ENCODE peak calls at places on chromosomes 5 and 9, in seven cellular contexts. Q is tibial artery, I is fibroblast of lung, C is breast epithelium, P is transverse colon, E is upper lobe of left lung, G is ascending aorta. X is an unnamed sample.

GRCh38 chr5:133434336-133434735 is 178.0 kb downstream of the FSTL4 start:
- DNase-seq in E (no peak), Q (no peak), G (no peak), I (no peak), P (no peak), C (no peak), X (no peak)

GRCh38 chr5:75510417-75510835 is 1.0 kb downstream of the CERT1 start:
- DNase-seq in Q (no peak), C (peak; percentile 58), E (no peak), I (peak; percentile 49), G (peak; percentile 9), P (peak; percentile 43), X (no peak)

GRCh38 chr5:168023190-168023589 is 268.3 kb upstream of the WWC1 start:
- DNase-seq in E (peak; percentile 86), P (peak; percentile 26), G (no peak), I (no peak), C (no peak), Q (no peak), X (no peak)

GRCh38 chr5:13831236-13831810 is 113.2 kb downstream of the DNAH5 start:
- DNase-seq in C (no peak), G (no peak), Q (no peak), P (no peak), I (peak; percentile 47), E (no peak), X (no peak)

GRCh38 chr9:13358128-13358527 is 78.6 kb upstream of the MPDZ start:
- DNase-seq in I (peak; percentile 96), Q (no peak), G (no peak), P (no peak), E (no peak), C (no peak), X (no peak)

GRCh38 chr5:178765753-178766300 is 35.4 kb upstream of the ZNF354A start:
- DNase-seq in C (no peak), I (no peak), G (no peak), Q (no peak), P (no peak), E (no peak), X (no peak)

GRCh38 chr5:56522169-56522568 is 289.0 kb upstream of the ANKRD55 start:
- DNase-seq in E (no peak), Q (no peak), P (no peak), G (no peak), C (no peak), I (no peak), X (no peak)

GRCh38 chr9:84669293-84670105 is at the start of gene NTRK2:
- DNase-seq in Q (peak; percentile 35), C (no peak), I (peak; percentile 46), P (no peak), G (no peak), E (peak; percentile 84), X (no peak)

GRCh38 chr5:81750308-81751008 is 439 bp downstream of the SSBP2 start:
- DNase-seq in E (peak; percentile 92), I (no peak), G (no peak), C (peak; percentile 52), P (peak; percentile 32), Q (no peak), X (peak; percentile 42)

GRCh38 chr9:69811329-69811989 is 9.2 kb upstream of the CFAP95 start:
- DNase-seq in I (no peak), E (no peak), Q (no peak), G (no peak), C (no peak), P (no peak), X (no peak)

GRCh38 chr9:105858284-105858683 is 163.9 kb downstream of the TMEM38B start:
- DNase-seq in G (no peak), E (no peak), C (no peak), P (no peak), I (no peak), Q (no peak), X (no peak)

GRCh38 chr5:122639852-122640251 is 135.0 kb upstream of the SNX2 start:
- DNase-seq in I (no peak), P (no peak), C (no peak), Q (no peak), G (no peak), E (no peak), X (no peak)

GRCh38 chr9:120393386-120394057 is 186.4 kb downstream of the CDK5RAP2 start:
- DNase-seq in C (no peak), I (peak; percentile 64), G (no peak), P (no peak), E (no peak), Q (no peak), X (no peak)

GRCh38 chr5:28473531-28474107 is 1435.2 kb upstream of the CDH9 start:
- DNase-seq in E (no peak), C (no peak), Q (no peak), I (peak; percentile 10), P (no peak), G (no peak), X (no peak)

GRCh38 chr5:64939772-64940510 is 171.2 kb downstream of the CWC27 start:
- DNase-seq in C (no peak), G (no peak), Q (peak; percentile 21), I (peak; percentile 34), P (peak; percentile 16), E (peak; percentile 40), X (no peak)

GRCh38 chr5:92749943-92750342 is 831.1 kb downstream of the NR2F1-AS1 start:
- DNase-seq in P (no peak), I (peak; percentile 76), G (no peak), C (no peak), E (no peak), Q (no peak), X (no peak)

GRCh38 chr5:96997265-96997859 is 61.5 kb downstream of the LNPEP start:
- DNase-seq in I (peak; percentile 58), E (no peak), G (no peak), Q (no peak), P (no peak), C (no peak), X (no peak)

GRCh38 chr5:174581483-174581882 is 142.9 kb upstream of the MSX2 start:
- DNase-seq in P (no peak), Q (no peak), C (no peak), I (no peak), E (no peak), G (no peak), X (no peak)

GRCh38 chr9:93612052-93612795 is 35.8 kb downstream of the PHF2 start:
- DNase-seq in E (no peak), Q (no peak), I (no peak), P (no peak), G (no peak), C (no peak), X (no peak)

GRCh38 chr9:93612796-93613154 is 36.4 kb downstream of the PHF2 start:
- DNase-seq in E (no peak), G (no peak), Q (no peak), C (no peak), P (no peak), I (no peak), X (no peak)

GRCh38 chr9:93613174-93613573 is 36.8 kb downstream of the PHF2 start:
- DNase-seq in C (no peak), G (no peak), Q (no peak), I (no peak), E (no peak), P (no peak), X (no peak)

GRCh38 chr9:93613791-93614190 is 37.4 kb downstream of the PHF2 start:
- DNase-seq in I (no peak), G (no peak), C (no peak), E (no peak), P (no peak), Q (no peak), X (no peak)

DNA sequence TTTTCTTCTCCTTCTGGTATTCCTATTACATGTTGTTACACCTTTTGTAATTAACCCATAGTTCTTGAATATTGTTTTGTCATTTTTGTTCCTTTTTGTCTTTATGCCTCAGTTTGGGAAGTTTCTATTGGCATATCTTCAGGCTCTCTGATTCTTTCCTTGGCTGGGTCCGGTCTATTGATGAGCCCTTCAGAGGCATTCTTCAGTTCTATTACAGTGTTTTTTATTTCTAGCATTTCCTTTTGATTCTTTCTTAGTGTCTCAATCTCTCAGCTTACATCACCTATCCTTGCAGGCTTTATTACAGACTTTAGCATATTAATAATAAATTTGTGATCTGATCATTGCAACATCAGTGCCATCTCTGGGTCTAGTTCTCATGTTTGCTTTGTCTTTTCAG is 33.8 kb downstream of the PHF2 start:
- DNase-seq in I (no peak), Q (no peak), C (no peak), P (no peak), E (no peak), G (no peak), X (no peak)
- H3K9me3 ChIP-seq in I (no peaks in the 10 kb centered on the region), Q (no peaks in the 10 kb centered on the region), C (peaks cover 6% of the 10 kb centered on the region), P (no peaks in the 10 kb centered on the region), E (peaks cover 11% of the 10 kb centered on the region), G (peaks cover 21% of the 10 kb centered on the region), X (peaks cover 7% of the 10 kb centered on the region)

GRCh38 chr5:143384865-143385657 is 18.4 kb downstream of the NR3C1 start:
- DNase-seq in C (no peak), P (no peak), G (no peak), Q (no peak), I (no peak), E (no peak), X (no peak)

GRCh38 chr5:143386725-143387124 is 16.8 kb downstream of the NR3C1 start:
- DNase-seq in C (no peak), Q (no peak), P (no peak), E (no peak), I (peak; percentile 97), G (no peak), X (no peak)

GRCh38 chr5:143383988-143384387 is 19.5 kb downstream of the NR3C1 start:
- DNase-seq in I (no peak), E (no peak), Q (no peak), G (no peak), C (no peak), P (no peak), X (no peak)
- H3K9me3 ChIP-seq in I (no peaks in the 10 kb centered on the region), E (peaks cover 16% of the 10 kb centered on the region), Q (no peaks in the 10 kb centered on the region), G (peaks cover 9% of the 10 kb centered on the region), C (peaks cover 14% of the 10 kb centered on the region), P (peaks cover 9% of the 10 kb centered on the region), X (peaks cover 9% of the 10 kb centered on the region)

GRCh38 chr5:137500616-137501225 is 1.6 kb upstream of the SPOCK1 start:
- DNase-seq in G (no peak), Q (no peak), C (no peak), I (no peak), P (no peak), E (no peak), X (no peak)
- H3K9me3 ChIP-seq in G (no peaks in the 10 kb centered on the region), Q (no peaks in the 10 kb centered on the region), C (no peaks in the 10 kb centered on the region), I (no peaks in the 10 kb centered on the region), P (no peaks in the 10 kb centered on the region), E (no peaks in the 10 kb centered on the region), X (no peaks in the 10 kb centered on the region)

DNA sequence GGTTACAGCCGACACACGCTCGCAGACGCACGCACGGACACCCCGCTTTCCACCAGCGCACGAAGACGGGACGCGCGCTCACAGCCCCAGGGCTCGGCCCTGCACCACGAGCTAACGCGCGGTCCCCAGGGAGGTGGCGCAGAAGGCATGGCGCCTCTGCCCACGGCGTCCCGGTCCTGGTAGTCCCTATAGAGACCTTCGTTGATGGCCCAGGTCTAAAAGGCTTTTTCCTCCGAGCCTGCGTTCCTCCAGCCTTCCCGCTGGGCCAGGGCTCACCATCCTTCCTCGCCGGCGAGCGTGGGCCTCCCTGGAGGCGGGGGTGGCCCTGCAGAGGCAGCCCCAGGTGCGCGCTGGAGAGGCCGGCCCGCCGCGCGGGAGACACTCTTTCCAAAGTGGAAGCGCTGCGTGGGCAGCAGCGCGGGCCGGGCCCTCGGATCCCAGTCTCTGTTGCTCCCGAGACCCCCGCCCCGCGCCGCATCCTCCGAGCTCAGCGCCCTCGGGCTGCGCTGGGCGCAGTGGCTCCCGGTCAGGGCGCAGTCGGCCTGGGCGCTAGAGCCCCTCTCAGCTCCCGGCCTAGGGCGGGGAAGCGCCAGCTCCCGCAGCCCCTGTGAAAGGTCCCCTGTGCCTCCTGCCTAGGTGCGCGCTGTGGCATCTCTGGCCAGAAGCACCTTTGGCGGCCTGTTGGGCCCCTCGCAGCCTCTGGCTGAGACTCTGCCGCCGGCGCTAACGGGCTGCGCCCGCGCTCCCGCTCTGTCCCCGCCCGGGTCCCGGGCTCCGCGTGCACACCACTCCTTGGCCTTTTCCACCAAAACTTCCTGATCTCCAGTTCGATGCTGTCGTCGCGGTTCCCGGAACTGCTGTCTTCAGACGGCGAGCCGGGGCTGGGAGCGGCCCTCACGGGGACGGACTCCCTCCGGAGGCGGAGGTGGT is 31.9 kb upstream of the FANCC start:
- DNase-seq in E (peak; percentile 82), C (no peak), Q (no peak), G (no peak), P (no peak), I (peak; percentile 11), X (no peak)
- H3K9me3 ChIP-seq in E (no peaks in the 10 kb centered on the region), C (no peaks in the 10 kb centered on the region), Q (no peaks in the 10 kb centered on the region), G (no peaks in the 10 kb centered on the region), P (no peaks in the 10 kb centered on the region), I (no peaks in the 10 kb centered on the region), X (no peaks in the 10 kb centered on the region)

X was measured in CD8-positive, alpha-beta memory T cell.